ENCODE peak calls at places on chromosomes 7 and 10, in five cellular contexts. One of them, this sample, is unnamed.

GRCh38 chr7:7099584-7100014 is 82.7 kb upstream of the C1GALT1 start:
- ATAC-seq in stimulated activated naive CD8-positive, alpha-beta T cell treated with anti-CD3 and anti-CD28 coated beads, Interleukin-15, Interleukin-2, amounts not matched to agents 100 U/mL and 50 U/mL, for 24 hours: no peak
- ATAC-seq in lower lobe of right lung: peak; percentile 90
- ATAC-seq in Right ventricle myocardium superior: peak; percentile 96
- ATAC-seq in gastroesophageal sphincter: peak; percentile 86
- ATAC-seq in this sample: no peak

GRCh38 chr7:132450188-132450587 is 126.1 kb downstream of the PLXNA4 start:
- ATAC-seq in Right ventricle myocardium superior: no peak
- ATAC-seq in stimulated activated naive CD8-positive, alpha-beta T cell treated with anti-CD3 and anti-CD28 coated beads, Interleukin-15, Interleukin-2, amounts not matched to agents 100 U/mL and 50 U/mL, for 24 hours: peak; percentile 69
- ATAC-seq in lower lobe of right lung: no peak
- ATAC-seq in gastroesophageal sphincter: no peak
- ATAC-seq in this sample: no peak

GRCh38 chr7:36625247-36625646 is 99.0 kb downstream of the AOAH start:
- ATAC-seq in gastroesophageal sphincter: peak; percentile 37
- ATAC-seq in stimulated activated naive CD8-positive, alpha-beta T cell treated with anti-CD3 and anti-CD28 coated beads, Interleukin-15, Interleukin-2, amounts not matched to agents 100 U/mL and 50 U/mL, for 24 hours: no peak
- ATAC-seq in Right ventricle myocardium superior: no peak
- ATAC-seq in lower lobe of right lung: no peak
- ATAC-seq in this sample: no peak

GRCh38 chr10:60349426-60349825 is 40.2 kb downstream of the ANK3 start:
- ATAC-seq in gastroesophageal sphincter: no peak
- ATAC-seq in Right ventricle myocardium superior: no peak
- ATAC-seq in lower lobe of right lung: no peak
- ATAC-seq in stimulated activated naive CD8-positive, alpha-beta T cell treated with anti-CD3 and anti-CD28 coated beads, Interleukin-15, Interleukin-2, amounts not matched to agents 100 U/mL and 50 U/mL, for 24 hours: no peak
- ATAC-seq in this sample: no peak

GRCh38 chr7:16811555-16811954 is 6.8 kb upstream of the AGR2 start:
- ATAC-seq in lower lobe of right lung: peak; percentile 75
- ATAC-seq in Right ventricle myocardium superior: no peak
- ATAC-seq in gastroesophageal sphincter: no peak
- ATAC-seq in stimulated activated naive CD8-positive, alpha-beta T cell treated with anti-CD3 and anti-CD28 coated beads, Interleukin-15, Interleukin-2, amounts not matched to agents 100 U/mL and 50 U/mL, for 24 hours: no peak
- ATAC-seq in this sample: no peak

GRCh38 chr7:52030722-52031121 is 714.1 kb upstream of the COBL start:
- ATAC-seq in lower lobe of right lung: no peak
- ATAC-seq in gastroesophageal sphincter: no peak
- ATAC-seq in stimulated activated naive CD8-positive, alpha-beta T cell treated with anti-CD3 and anti-CD28 coated beads, Interleukin-15, Interleukin-2, amounts not matched to agents 100 U/mL and 50 U/mL, for 24 hours: no peak
- ATAC-seq in Right ventricle myocardium superior: peak; percentile 49
- ATAC-seq in this sample: no peak

GRCh38 chr10:32121648-32122047 is 65.4 kb upstream of the KIF5B start:
- ATAC-seq in Right ventricle myocardium superior: no peak
- ATAC-seq in stimulated activated naive CD8-positive, alpha-beta T cell treated with anti-CD3 and anti-CD28 coated beads, Interleukin-15, Interleukin-2, amounts not matched to agents 100 U/mL and 50 U/mL, for 24 hours: no peak
- ATAC-seq in lower lobe of right lung: no peak
- ATAC-seq in gastroesophageal sphincter: no peak
- ATAC-seq in this sample: no peak

GRCh38 chr7:121043314-121044234 is 55.1 kb downstream of the CPED1 start:
- ATAC-seq in Right ventricle myocardium superior: no peak
- ATAC-seq in stimulated activated naive CD8-positive, alpha-beta T cell treated with anti-CD3 and anti-CD28 coated beads, Interleukin-15, Interleukin-2, amounts not matched to agents 100 U/mL and 50 U/mL, for 24 hours: no peak
- ATAC-seq in gastroesophageal sphincter: no peak
- ATAC-seq in lower lobe of right lung: no peak
- ATAC-seq in this sample: no peak

GRCh38 chr7:116715087-116715486 is 43.1 kb downstream of the MET start:
- ATAC-seq in gastroesophageal sphincter: no peak
- ATAC-seq in lower lobe of right lung: no peak
- ATAC-seq in Right ventricle myocardium superior: no peak
- ATAC-seq in stimulated activated naive CD8-positive, alpha-beta T cell treated with anti-CD3 and anti-CD28 coated beads, Interleukin-15, Interleukin-2, amounts not matched to agents 100 U/mL and 50 U/mL, for 24 hours: no peak
- ATAC-seq in this sample: no peak

GRCh38 chr7:49112222-49112621 is 187.9 kb downstream of the CDC14C start:
- ATAC-seq in Right ventricle myocardium superior: peak; percentile 96
- ATAC-seq in gastroesophageal sphincter: no peak
- ATAC-seq in lower lobe of right lung: no peak
- ATAC-seq in stimulated activated naive CD8-positive, alpha-beta T cell treated with anti-CD3 and anti-CD28 coated beads, Interleukin-15, Interleukin-2, amounts not matched to agents 100 U/mL and 50 U/mL, for 24 hours: no peak
- ATAC-seq in this sample: peak; percentile 47

GRCh38 chr7:13988011-13988410 is 1.5 kb downstream of the ETV1 start:
- ATAC-seq in gastroesophageal sphincter: no peak
- ATAC-seq in Right ventricle myocardium superior: no peak
- ATAC-seq in lower lobe of right lung: no peak
- ATAC-seq in stimulated activated naive CD8-positive, alpha-beta T cell treated with anti-CD3 and anti-CD28 coated beads, Interleukin-15, Interleukin-2, amounts not matched to agents 100 U/mL and 50 U/mL, for 24 hours: no peak
- ATAC-seq in this sample: no peak

GRCh38 chr10:21069929-21070363 is 172.8 kb upstream of the NEBL start:
- ATAC-seq in gastroesophageal sphincter: no peak
- ATAC-seq in lower lobe of right lung: no peak
- ATAC-seq in Right ventricle myocardium superior: peak; percentile 67
- ATAC-seq in stimulated activated naive CD8-positive, alpha-beta T cell treated with anti-CD3 and anti-CD28 coated beads, Interleukin-15, Interleukin-2, amounts not matched to agents 100 U/mL and 50 U/mL, for 24 hours: no peak
- ATAC-seq in this sample: no peak

GRCh38 chr10:121310151-121310711 is 288.0 kb downstream of the FGFR2 start:
- ATAC-seq in stimulated activated naive CD8-positive, alpha-beta T cell treated with anti-CD3 and anti-CD28 coated beads, Interleukin-15, Interleukin-2, amounts not matched to agents 100 U/mL and 50 U/mL, for 24 hours: no peak
- ATAC-seq in gastroesophageal sphincter: no peak
- ATAC-seq in Right ventricle myocardium superior: no peak
- ATAC-seq in lower lobe of right lung: no peak
- ATAC-seq in this sample: no peak

GRCh38 chr7:2972531-2973161 is 71.0 kb downstream of the CARD11 start:
- ATAC-seq in Right ventricle myocardium superior: no peak
- ATAC-seq in stimulated activated naive CD8-positive, alpha-beta T cell treated with anti-CD3 and anti-CD28 coated beads, Interleukin-15, Interleukin-2, amounts not matched to agents 100 U/mL and 50 U/mL, for 24 hours: no peak
- ATAC-seq in lower lobe of right lung: no peak
- ATAC-seq in gastroesophageal sphincter: no peak
- ATAC-seq in this sample: peak; percentile 39

GRCh38 chr10:103551619-103552602 is 58.4 kb downstream of the NEURL1 start:
- ATAC-seq in stimulated activated naive CD8-positive, alpha-beta T cell treated with anti-CD3 and anti-CD28 coated beads, Interleukin-15, Interleukin-2, amounts not matched to agents 100 U/mL and 50 U/mL, for 24 hours: no peak
- ATAC-seq in lower lobe of right lung: peak; percentile 61
- ATAC-seq in Right ventricle myocardium superior: peak; percentile 16
- ATAC-seq in gastroesophageal sphincter: no peak
- ATAC-seq in this sample: no peak

GRCh38 chr10:8121199-8121890 is 66.9 kb downstream of the GATA3 start:
- ATAC-seq in gastroesophageal sphincter: no peak
- ATAC-seq in stimulated activated naive CD8-positive, alpha-beta T cell treated with anti-CD3 and anti-CD28 coated beads, Interleukin-15, Interleukin-2, amounts not matched to agents 100 U/mL and 50 U/mL, for 24 hours: no peak
- ATAC-seq in Right ventricle myocardium superior: no peak
- ATAC-seq in lower lobe of right lung: no peak
- ATAC-seq in this sample: no peak